ENCODE peak calls at places on chromosome 17, in four cellular contexts. M, L, Z and X are unnamed samples.

GRCh38 chr17:59746849-59747445 is 39.5 kb downstream of the VMP1 start:
- DNase-seq in M (no peak), L (no peak), Z (peak), X (no peak)

GRCh38 chr17:17109896-17110295 is 67.6 kb downstream of the MPRIP start:
- DNase-seq in M (no peak), L (peak), Z (no peak), X (peak)

GRCh38 chr17:81716674-81716996 is 4.6 kb downstream of the SLC25A10 start:
- DNase-seq in M (no peak), L (no peak), Z (no peak), X (no peak)

GRCh38 chr17:63446218-63446980 is at the start of gene CYB561:
- DNase-seq in M (peak), L (peak), Z (peak), X (peak)

GRCh38 chr17:21360048-21360447 is 16.1 kb upstream of the KCNJ12 start:
- DNase-seq in M (no peak), L (peak), Z (no peak), X (no peak)

GRCh38 chr17:59798111-59798510 is 90.7 kb downstream of the VMP1 start:
- DNase-seq in M (no peak), L (no peak), Z (no peak), X (no peak)

GRCh38 chr17:68182940-68183551 is 64.8 kb upstream of the AMZ2 start:
- DNase-seq in M (no peak), L (no peak), Z (no peak), X (peak)

GRCh38 chr17:18155179-18155578 is 28.4 kb upstream of the ALKBH5 start:
- DNase-seq in M (no peak), L (no peak), Z (no peak), X (no peak)

GRCh38 chr17:3534881-3535252 is 22.7 kb downstream of the TRPV3 start:
- DNase-seq in M (no peak), L (peak), Z (peak), X (peak)

GRCh38 chr17:2982854-2983636 is 80.4 kb downstream of the OR1D5 start:
- DNase-seq in M (no peak), L (no peak), Z (peak), X (no peak)

GRCh38 chr17:9928601-9929341 is 23.7 kb upstream of the RCVRN start:
- DNase-seq in M (peak), L (peak), Z (peak), X (peak)

GRCh38 chr17:62714016-62714777 is 86.7 kb downstream of the MRC2 start:
- DNase-seq in M (no peak), L (no peak), Z (peak), X (peak)

GRCh38 chr17:39782481-39782880 is 44.7 kb downstream of the GRB7 start:
- DNase-seq in M (no peak), L (no peak), Z (peak), X (peak)

GRCh38 chr17:59848778-59849177 is 44.0 kb downstream of the TUBD1 start:
- DNase-seq in M (no peak), L (peak), Z (peak), X (no peak)

DNA sequence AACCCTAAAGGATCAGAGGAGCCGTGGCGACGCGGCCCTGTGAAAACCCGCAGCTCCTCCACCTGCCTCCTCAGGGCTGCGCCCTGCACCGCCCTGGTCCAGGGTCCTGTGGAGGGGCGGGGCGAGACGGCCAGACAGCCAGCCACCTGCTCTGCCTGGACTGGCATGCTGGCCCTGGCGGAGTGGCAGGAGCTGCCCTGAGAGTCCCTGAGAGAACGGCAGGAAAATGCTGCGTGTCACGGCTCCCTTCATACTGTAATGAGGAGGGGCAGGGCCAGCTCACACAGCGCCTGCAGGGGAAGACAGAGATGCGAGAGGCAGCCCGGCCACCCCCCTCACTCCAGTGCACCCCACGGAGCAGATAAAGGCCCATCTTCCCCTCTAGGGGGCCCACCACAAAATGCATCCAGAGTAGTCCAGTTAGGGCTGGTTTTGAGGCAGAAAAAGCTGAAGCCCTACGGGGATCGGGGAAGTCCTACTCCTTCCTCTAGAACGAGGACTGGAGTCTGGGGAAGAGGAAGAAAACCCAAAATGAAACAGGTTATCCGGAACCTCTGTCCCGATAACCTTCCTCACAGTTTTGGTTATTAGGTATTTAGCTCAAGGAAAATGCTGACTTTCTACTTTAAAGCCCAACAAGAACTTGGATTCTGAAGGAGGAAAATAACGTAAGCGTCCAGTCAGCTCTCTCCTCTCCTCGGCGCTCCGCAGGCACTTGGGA is 97.6 kb upstream of the DNAH17 start:
- DNase-seq in M (no peak), L (no peak), Z (no peak), X (no peak)
- TF ChIP-seq CTCF in M (no peak), L (no peak), Z (no peak), X (no peak)

GRCh38 chr17:58532555-58532951 is 18.1 kb upstream of the MTMR4 start:
- DNase-seq in M (no peak), L (no peak), Z (no peak), X (no peak)
- TF ChIP-seq CTCF in M (no peak), L (no peak), Z (no peak), X (no peak)

DNA sequence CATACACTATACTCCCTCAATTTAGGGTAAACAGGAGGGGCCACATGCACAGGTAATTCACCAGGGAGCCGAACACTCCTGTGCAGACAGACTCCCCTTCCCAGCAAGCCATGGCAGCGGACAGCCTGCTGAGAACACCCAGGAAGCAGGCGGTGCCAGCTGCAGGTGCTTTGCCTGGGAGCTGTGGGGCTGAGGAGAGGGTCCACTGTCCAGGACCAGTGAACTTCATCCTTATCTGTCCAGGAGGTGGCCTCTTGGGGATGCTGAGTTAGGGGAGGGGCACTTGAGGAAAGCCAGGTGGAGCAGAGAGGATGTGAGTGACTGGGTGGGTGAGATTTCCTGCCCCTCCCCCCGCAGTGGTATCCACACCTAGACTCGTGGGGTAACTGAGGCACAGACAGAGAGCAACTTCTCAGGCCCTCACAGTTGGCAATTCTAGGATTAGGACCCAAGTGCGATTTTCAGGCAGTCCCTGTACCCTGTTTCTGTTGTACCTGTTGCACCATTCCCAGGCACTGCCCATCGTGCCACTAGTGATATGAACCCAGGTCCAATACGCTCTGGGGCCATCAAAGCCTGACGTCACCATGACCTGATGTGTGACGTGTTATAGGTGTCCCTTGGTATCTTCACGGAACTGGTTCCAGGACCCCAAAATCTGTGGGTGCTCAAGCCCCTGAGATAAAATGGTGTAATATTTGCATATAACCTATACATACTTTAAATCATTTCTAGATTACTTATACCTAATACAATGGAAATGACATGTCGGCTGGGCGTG is 1.2 kb downstream of the GRN start:
- DNase-seq in M (no peak), L (no peak), Z (no peak), X (no peak)
- TF ChIP-seq CTCF in M (no peak), L (no peak), Z (no peak), X (no peak)

GRCh38 chr17:48611681-48612455 is 1.1 kb upstream of the HOXB7 start:
- DNase-seq in M (no peak), L (peak), Z (no peak), X (no peak)

GRCh38 chr17:48614904-48615211 is 234 bp downstream of the HOXB8 start:
- DNase-seq in M (no peak), L (no peak), Z (no peak), X (no peak)

GRCh38 chr17:48612456-48612853 is 1.6 kb upstream of the HOXB7 start:
- DNase-seq in M (no peak), L (no peak), Z (peak), X (no peak)

GRCh38 chr17:48613862-48614694 is 1.0 kb downstream of the HOXB8 start:
- DNase-seq in M (no peak), L (no peak), Z (peak), X (no peak)

GRCh38 chr17:48612854-48613691 is 2.0 kb downstream of the HOXB8 start:
- DNase-seq in M (no peak), L (peak), Z (peak), X (no peak)
- TF ChIP-seq CTCF in M (peak), L (peak), Z (peak), X (peak)

GRCh38 chr17:78448356-78448993 is 70.0 kb downstream of the PGS1 start:
- DNase-seq in M (no peak), L (no peak), Z (no peak), X (no peak)
- TF ChIP-seq CTCF in M (peak), L (no peak), Z (no peak), X (peak)

GRCh38 chr17:6910987-6911603 is 79.6 kb upstream of the TEKT1 start:
- DNase-seq in M (no peak), L (no peak), Z (peak), X (peak)
- TF ChIP-seq CTCF in M (peak), L (peak), Z (peak), X (peak)

GRCh38 chr17:67137860-67138259 is 93.5 kb downstream of the CACNG1 start:
- DNase-seq in M (no peak), L (no peak), Z (no peak), X (no peak)

GRCh38 chr17:67139289-67139688 is 94.9 kb downstream of the CACNG1 start:
- DNase-seq in M (no peak), L (no peak), Z (no peak), X (no peak)

GRCh38 chr17:67137026-67137370 is 92.6 kb downstream of the CACNG1 start:
- DNase-seq in M (no peak), L (no peak), Z (peak), X (no peak)

GRCh38 chr17:67138392-67138791 is 94.0 kb downstream of the CACNG1 start:
- DNase-seq in M (no peak), L (no peak), Z (no peak), X (no peak)

GRCh38 chr17:67139784-67140665 is 95.7 kb downstream of the CACNG1 start:
- DNase-seq in M (no peak), L (no peak), Z (peak), X (peak)
- TF ChIP-seq CTCF in M (no peak), L (no peak), Z (peak), X (no peak)

GRCh38 chr17:75078097-75079022 is 9.4 kb upstream of the SLC16A5 start:
- DNase-seq in M (no peak), L (peak), Z (peak), X (peak)

GRCh38 chr17:75075597-75076253 is 12.0 kb upstream of the SLC16A5 start:
- DNase-seq in M (no peak), L (no peak), Z (no peak), X (no peak)

GRCh38 chr17:75079023-75079373 is 8.8 kb upstream of the SLC16A5 start:
- DNase-seq in M (no peak), L (no peak), Z (no peak), X (no peak)

GRCh38 chr17:75077072-75077489 is 10.7 kb upstream of the SLC16A5 start:
- DNase-seq in M (no peak), L (peak), Z (no peak), X (no peak)

DNA sequence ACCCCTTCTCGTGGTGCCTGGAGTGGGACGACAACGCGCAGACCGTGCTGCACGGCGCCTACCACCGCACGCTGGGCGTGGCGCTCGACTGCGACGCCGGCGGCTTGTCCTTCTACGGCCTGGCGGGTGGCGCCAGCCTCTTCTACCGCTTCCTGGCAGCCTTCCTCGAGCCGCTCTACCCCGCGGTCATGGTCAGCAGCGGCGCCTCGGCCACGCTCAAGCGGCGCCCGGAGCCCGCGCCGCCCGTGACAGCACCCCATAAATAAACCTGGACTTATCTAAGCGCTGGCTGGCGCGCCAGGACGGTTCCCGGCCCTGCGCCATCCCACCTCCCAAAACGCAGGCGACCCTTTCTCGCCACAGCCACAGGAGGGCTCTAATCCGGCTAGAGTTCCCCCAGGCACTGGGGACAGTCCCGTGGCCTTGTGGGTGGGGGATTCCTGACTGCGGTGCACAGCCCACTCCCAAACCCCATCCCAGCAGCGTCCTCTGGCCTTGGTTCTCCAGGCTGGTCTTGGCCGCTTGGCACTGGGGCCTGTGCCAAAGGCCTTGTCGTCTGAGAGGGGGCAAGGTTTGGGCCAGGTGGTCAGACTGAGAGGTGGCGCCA is 10.2 kb upstream of the SLC16A5 start:
- DNase-seq in M (no peak), L (peak), Z (no peak), X (no peak)
- TF ChIP-seq CTCF in M (no peak), L (peak), Z (no peak), X (peak)